ENCODE peak calls at places on chromosomes 4 and X, in six cellular contexts. Z is fibroblast of lung; M is left cardiac atrium; N is stimulated activated CD4-positive, alpha-beta T cell treated with anti-CD3 and anti-CD28 coated beads, Interleukin-1b, Interleukin-23, amount 100 ng/mL, for 24 hours; G is upper lobe of left lung; L is T1000. E is an unnamed sample.

GRCh38 chr4:106507440-106507839 is 138.9 kb upstream of the GIMD1 start:
- DNase-seq in Z (no peak), M (no peak), N (no peak), G (no peak), L (no peak), E (no peak)

GRCh38 chr4:71553605-71554004 is 214.8 kb downstream of the SLC4A4 start:
- DNase-seq in Z (peak), M (no peak), N (no peak), G (no peak), L (no peak), E (no peak)

GRCh38 chr4:140372607-140373327 is 679 bp upstream of the SCOC start:
- DNase-seq in Z (no peak), M (no peak), N (no peak), G (no peak), L (no peak), E (no peak)

GRCh38 chrX:123807825-123808416 is 51.9 kb upstream of the XIAP start:
- DNase-seq in Z (peak), M (no peak), N (no peak), G (no peak), L (no peak), E (no peak)

GRCh38 chr4:113404846-113405245 is 355.4 kb downstream of the ANK2 start:
- DNase-seq in Z (peak), M (no peak), N (no peak), G (no peak), L (no peak), E (no peak)

GRCh38 chr4:108159845-108160244 is 8.9 kb downstream of the LEF1 start:
- DNase-seq in Z (no peak), M (no peak), N (no peak), G (no peak), L (no peak), E (no peak)

GRCh38 chr4:39649639-39650265 is 11.1 kb upstream of the SMIM14 start:
- DNase-seq in Z (no peak), M (no peak), N (no peak), G (no peak), L (no peak), E (no peak)

GRCh38 chr4:81257021-81257420 is 42.0 kb upstream of the PRKG2 start:
- DNase-seq in Z (peak), M (no peak), N (no peak), G (no peak), L (no peak), E (no peak)

GRCh38 chrX:84047339-84047738 is 140.7 kb downstream of the RPS6KA6 start:
- DNase-seq in Z (no peak), M (no peak), N (no peak), G (no peak), L (no peak), E (no peak)

E was measured in sigmoid colon.